ENCODE peak calls at places on chromosomes 6 and 20, in five cellular contexts. Y, D, W, T and S are unnamed samples.

GRCh38 chr20:50634191-50634590 is 57.2 kb downstream of the RIPOR3 start:
- DNase-seq in W (no peak), Y (no peak), D (no peak), T (no peak), S (no peak)

GRCh38 chr6:130825772-130826441 is 1.3 kb upstream of the SMLR1 start:
- DNase-seq in W (no peak), D (no peak), T (no peak), Y (no peak), S (no peak)

GRCh38 chr6:102944475-102944874 is 1551.0 kb downstream of the GRIK2 start:
- DNase-seq in W (no peak), D (no peak), T (no peak), Y (no peak), S (no peak)

GRCh38 chr6:109453594-109454482 is 1.7 kb downstream of the MICAL1 start:
- DNase-seq in Y (no peak), W (peak), T (no peak), D (no peak), S (no peak)

GRCh38 chr6:158835616-158836221 is 16.6 kb upstream of the EZR start:
- DNase-seq in W (no peak), Y (peak), T (peak), D (no peak), S (no peak)

GRCh38 chr6:41917528-41917927 is 3.4 kb downstream of the MED20 start:
- DNase-seq in T (no peak), Y (no peak), W (no peak), D (no peak), S (no peak)

GRCh38 chr20:50295762-50296449 is 105.3 kb downstream of the CEBPB start:
- DNase-seq in W (peak), T (no peak), D (no peak), Y (no peak), S (no peak)

GRCh38 chr6:138198430-138199091 is 19.7 kb downstream of the PBOV1 start:
- DNase-seq in D (no peak), T (no peak), Y (no peak), W (no peak), S (no peak)

GRCh38 chr20:10861086-10861485 is 187.3 kb upstream of the JAG1 start:
- DNase-seq in T (no peak), Y (no peak), D (no peak), W (no peak), S (no peak)

GRCh38 chr20:3781153-3781910 is at the start of gene SPEF1:
- DNase-seq in T (peak), Y (peak), W (peak), D (peak), S (peak)
- TF ChIP-seq FOXM1 in T (no peak), Y (no peak), W (no peak), D (no peak), S (no peak)

GRCh38 chr6:82113231-82113630 is 134.3 kb downstream of the IBTK start:
- DNase-seq in W (no peak), Y (no peak), D (no peak), T (no peak), S (no peak)
- TF ChIP-seq FOXM1 in W (no peak), Y (no peak), D (no peak), T (no peak), S (no peak)

GRCh38 chr20:36925234-36925633 is 26.3 kb downstream of the SAMHD1 start:
- DNase-seq in W (no peak), D (no peak), T (no peak), Y (no peak), S (no peak)

GRCh38 chr20:36920334-36920730 is 31.2 kb downstream of the SAMHD1 start:
- DNase-seq in Y (no peak), W (no peak), D (no peak), T (no peak), S (no peak)

GRCh38 chr20:36927704-36928103 is 23.8 kb downstream of the SAMHD1 start:
- DNase-seq in D (no peak), T (no peak), W (no peak), Y (peak), S (no peak)

GRCh38 chr20:36926653-36927200 is 24.8 kb downstream of the SAMHD1 start:
- DNase-seq in D (no peak), T (no peak), Y (no peak), W (no peak), S (no peak)

DNA sequence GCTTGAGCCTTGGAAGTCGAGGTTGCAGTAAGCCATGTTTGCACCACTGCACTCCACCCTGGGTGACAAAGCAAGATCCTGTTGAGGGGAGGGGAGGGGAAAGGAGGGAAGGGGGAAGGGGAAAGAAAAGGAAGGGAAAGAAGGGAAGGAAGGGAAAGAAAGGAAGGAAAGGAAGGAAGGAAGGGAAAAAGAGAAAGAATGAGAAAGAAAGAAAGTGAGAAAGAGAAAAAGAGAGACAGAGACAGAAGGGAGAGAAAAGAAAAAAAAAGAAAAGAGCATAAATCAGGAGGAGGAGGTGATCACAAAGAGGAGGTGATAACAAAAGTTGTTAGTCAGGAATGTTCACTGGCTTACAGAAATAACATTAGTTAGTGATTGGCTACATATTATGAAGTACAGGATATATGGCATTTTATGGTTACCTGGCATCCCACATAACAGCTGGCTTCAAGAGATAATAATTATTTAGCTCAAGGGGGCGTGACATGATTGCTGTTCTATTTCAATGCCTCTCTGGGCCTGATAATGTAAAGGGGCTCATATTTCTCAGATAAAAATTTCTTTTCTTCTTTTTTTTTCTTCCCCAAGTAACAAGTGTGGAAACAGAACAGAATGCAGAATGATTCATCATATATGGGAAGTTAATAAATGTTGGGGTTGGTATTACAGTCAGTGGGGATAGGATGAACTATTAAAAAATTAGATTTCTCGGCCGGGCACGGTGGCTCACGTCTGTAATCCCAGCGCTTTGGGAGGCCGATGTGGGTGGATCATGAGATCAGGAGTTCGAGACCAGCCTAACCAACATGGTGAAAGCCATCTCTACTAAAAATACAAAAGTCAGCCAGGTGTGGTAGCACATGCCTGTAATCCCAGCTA is 27.1 kb downstream of the SAMHD1 start:
- DNase-seq in Y (no peak), W (no peak), D (no peak), T (peak), S (no peak)
- TF ChIP-seq FOXM1 in Y (no peak), W (no peak), D (no peak), T (peak), S (no peak)

DNA sequence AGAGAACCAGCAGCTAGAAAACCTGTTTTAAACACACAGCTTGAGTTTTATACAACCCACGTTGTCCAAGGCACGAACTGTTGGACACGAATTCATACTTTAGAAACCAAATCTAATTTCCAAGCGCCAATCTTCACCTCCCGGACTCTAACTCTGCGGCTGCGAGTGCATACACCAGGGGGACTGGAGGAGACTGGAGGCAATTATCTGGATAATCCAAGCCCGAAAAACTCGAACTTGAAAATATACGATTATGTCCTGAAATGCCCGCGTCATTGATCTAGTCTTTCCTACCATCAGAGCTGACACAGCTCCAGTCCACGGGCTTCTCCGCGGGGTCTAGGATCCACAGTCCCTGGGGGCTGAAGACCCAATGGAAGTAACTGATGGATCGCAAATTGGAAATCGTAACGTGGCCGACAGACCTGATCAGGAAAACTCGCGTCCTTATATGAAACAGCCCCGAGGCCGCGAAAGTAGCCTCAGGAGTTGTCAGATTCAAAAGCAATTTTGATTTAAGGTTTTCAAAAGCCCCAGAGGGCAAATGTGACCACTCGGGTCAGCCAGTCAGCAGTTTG is 809 bp upstream of the HEY2 start:
- DNase-seq in T (no peak), W (peak), D (no peak), Y (peak), S (peak)
- TF ChIP-seq FOXM1 in T (no peak), W (no peak), D (no peak), Y (no peak), S (no peak)

GRCh38 chr20:8229090-8229489 is 97.0 kb downstream of the PLCB1 start:
- DNase-seq in T (no peak), Y (no peak), D (no peak), W (no peak), S (no peak)
- TF ChIP-seq FOXM1 in T (no peak), Y (no peak), D (no peak), W (no peak), S (no peak)

DNA sequence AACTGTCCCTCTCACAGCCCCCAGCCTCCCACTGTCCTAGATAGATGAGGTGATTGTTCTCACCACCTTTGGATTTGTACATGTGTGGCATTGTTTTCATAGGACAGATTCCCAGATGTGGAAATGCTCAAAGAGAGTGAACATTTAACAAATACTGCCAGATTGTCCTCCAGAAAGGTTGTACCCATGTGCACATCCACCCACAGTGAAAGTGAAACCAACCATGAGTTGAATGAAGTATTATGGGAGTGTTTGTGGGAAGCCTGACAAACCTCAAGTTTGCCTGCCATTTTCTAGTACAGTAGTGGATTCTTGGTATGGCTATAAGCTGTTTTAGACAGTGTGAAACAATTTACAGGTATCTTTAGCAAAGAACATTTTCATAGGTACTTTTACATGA is 42.7 kb downstream of the ANKRD6 start:
- DNase-seq in W (no peak), D (peak), T (no peak), Y (peak), S (no peak)
- TF ChIP-seq FOXM1 in W (no peak), D (no peak), T (no peak), Y (no peak), S (no peak)

DNA sequence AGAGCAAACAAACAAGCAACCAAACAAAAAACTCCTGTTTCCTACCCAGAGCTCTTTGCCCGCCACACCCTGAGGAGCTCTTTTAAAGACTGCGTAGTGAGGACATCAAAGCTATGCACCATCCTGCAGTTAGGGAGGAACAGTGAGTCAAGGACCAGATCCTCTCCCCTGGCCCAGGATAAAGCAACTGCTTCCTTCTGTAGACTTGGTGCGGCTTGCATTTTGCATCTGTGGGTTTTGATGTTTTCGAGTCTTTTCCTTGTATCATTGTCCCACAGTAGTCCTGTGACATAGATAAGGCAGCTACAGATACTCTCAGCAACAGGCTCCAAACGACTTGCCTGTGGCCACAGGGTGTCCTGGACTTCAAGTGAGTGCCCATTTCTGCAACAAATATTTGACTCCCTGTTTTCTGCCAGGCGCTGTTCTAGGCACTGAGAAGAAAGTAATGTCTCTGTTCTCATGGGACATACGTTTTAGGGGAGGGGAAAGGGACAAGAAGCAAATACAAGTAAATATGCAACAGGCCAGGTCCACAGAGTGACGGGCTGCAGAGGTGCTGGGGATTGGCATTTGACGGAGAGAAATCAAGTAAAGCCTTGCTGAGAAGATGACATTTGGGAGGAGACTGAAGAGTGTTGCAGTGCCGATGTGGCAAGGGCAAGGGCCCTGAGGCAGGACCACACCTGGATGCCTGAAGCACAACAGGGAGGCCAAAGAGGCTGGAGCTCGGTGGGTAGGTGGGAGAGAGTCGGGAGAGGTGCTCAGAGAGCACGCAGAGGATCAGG is 35.9 kb upstream of the MAP3K4 start:
- DNase-seq in W (no peak), T (no peak), Y (no peak), D (no peak), S (no peak)
- TF ChIP-seq FOXM1 in W (no peak), T (no peak), Y (no peak), D (no peak), S (no peak)